ENCODE peak calls at places on chromosomes 5 and 9, in seven cellular contexts. One of them, this sample, is unnamed.

GRCh38 chr5:10619649-10620048 is 55.8 kb downstream of the ANKRD33B start:
- DNase-seq in mesendoderm: no peak
- DNase-seq in IMR-90: no peak
- DNase-seq in mesenchymal stem cell: no peak
- DNase-seq in H1: no peak
- DNase-seq in neuronal stem cell: no peak
- DNase-seq in H9: no peak
- DNase-seq in this sample: no peak

GRCh38 chr5:119353686-119354366 is 2.0 kb upstream of the TNFAIP8 start:
- DNase-seq in mesenchymal stem cell: no peak
- DNase-seq in IMR-90: no peak
- DNase-seq in H1: no peak
- DNase-seq in mesendoderm: no peak
- DNase-seq in H9: no peak
- DNase-seq in neuronal stem cell: no peak
- DNase-seq in this sample: no peak

GRCh38 chr9:6845881-6846280 is 88.1 kb downstream of the KDM4C start:
- DNase-seq in IMR-90: peak; percentile 27
- DNase-seq in neuronal stem cell: peak; percentile 15
- DNase-seq in H9: peak; percentile 49
- DNase-seq in H1: peak; percentile 9
- DNase-seq in mesendoderm: peak; percentile 81
- DNase-seq in mesenchymal stem cell: peak; percentile 35
- DNase-seq in this sample: peak; percentile 5

GRCh38 chr5:179766021-179766725 is 27.6 kb upstream of the LTC4S start:
- DNase-seq in H1: no peak
- DNase-seq in neuronal stem cell: no peak
- DNase-seq in mesendoderm: no peak
- DNase-seq in mesenchymal stem cell: peak; percentile 83
- DNase-seq in H9: no peak
- DNase-seq in IMR-90: peak; percentile 72
- DNase-seq in this sample: no peak

GRCh38 chr5:141870871-141871270 is 7.3 kb downstream of the PCDH1 start:
- DNase-seq in neuronal stem cell: no peak
- DNase-seq in H9: no peak
- DNase-seq in H1: no peak
- DNase-seq in mesenchymal stem cell: no peak
- DNase-seq in IMR-90: no peak
- DNase-seq in mesendoderm: no peak
- DNase-seq in this sample: peak; percentile 41

GRCh38 chr9:32854271-32854670 is 70.9 kb downstream of the TMEM215 start:
- DNase-seq in mesenchymal stem cell: no peak
- DNase-seq in H9: no peak
- DNase-seq in IMR-90: no peak
- DNase-seq in mesendoderm: no peak
- DNase-seq in neuronal stem cell: no peak
- DNase-seq in H1: no peak
- DNase-seq in this sample: no peak

GRCh38 chr9:78314953-78315870 is 18.3 kb downstream of the PSAT1 start:
- DNase-seq in mesendoderm: no peak
- DNase-seq in neuronal stem cell: no peak
- DNase-seq in IMR-90: peak; percentile 65
- DNase-seq in mesenchymal stem cell: no peak
- DNase-seq in H1: no peak
- DNase-seq in H9: no peak
- DNase-seq in this sample: no peak

GRCh38 chr5:154276932-154277331 is 86.4 kb downstream of the GALNT10 start:
- DNase-seq in IMR-90: peak; percentile 97
- DNase-seq in mesendoderm: no peak
- DNase-seq in mesenchymal stem cell: peak; percentile 90
- DNase-seq in H9: no peak
- DNase-seq in H1: no peak
- DNase-seq in neuronal stem cell: no peak
- DNase-seq in this sample: no peak

GRCh38 chr5:44927335-44927734 is 118.6 kb downstream of the MRPS30 start:
- DNase-seq in neuronal stem cell: no peak
- DNase-seq in IMR-90: no peak
- DNase-seq in H1: no peak
- DNase-seq in mesenchymal stem cell: no peak
- DNase-seq in H9: no peak
- DNase-seq in mesendoderm: no peak
- DNase-seq in this sample: no peak

GRCh38 chr9:114908796-114909448 is 21.5 kb downstream of the TNFSF8 start:
- DNase-seq in mesenchymal stem cell: peak; percentile 43
- DNase-seq in mesendoderm: peak; percentile 60
- DNase-seq in IMR-90: peak; percentile 63
- DNase-seq in neuronal stem cell: no peak
- DNase-seq in H9: no peak
- DNase-seq in H1: no peak
- DNase-seq in this sample: peak; percentile 55

GRCh38 chr5:4698596-4698995 is 441.5 kb upstream of the ADAMTS16 start:
- DNase-seq in H9: no peak
- DNase-seq in H1: no peak
- DNase-seq in IMR-90: no peak
- DNase-seq in mesendoderm: no peak
- DNase-seq in mesenchymal stem cell: no peak
- DNase-seq in neuronal stem cell: no peak
- DNase-seq in this sample: no peak

DNA sequence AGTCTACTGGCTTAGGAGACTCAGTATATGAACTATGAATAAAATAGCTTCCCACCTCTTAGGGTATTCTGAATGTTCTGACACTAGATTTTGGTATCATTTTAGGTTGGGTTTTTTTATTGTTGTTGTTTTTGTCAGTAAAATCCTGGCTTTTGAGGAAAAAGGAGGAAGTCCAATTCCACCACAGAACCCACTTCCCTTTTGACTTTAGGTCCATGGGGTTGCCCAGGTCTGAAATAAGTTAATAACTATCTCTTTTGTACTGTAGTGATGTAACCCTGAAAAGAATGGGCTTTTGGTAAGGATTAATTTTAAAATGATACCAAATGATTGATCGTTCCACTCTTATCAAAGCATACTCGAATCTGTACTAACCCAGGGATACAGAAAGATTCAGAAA is 29.1 kb upstream of the IL12B start:
- DNase-seq in IMR-90: no peak
- DNase-seq in mesenchymal stem cell: no peak
- DNase-seq in H1: no peak
- DNase-seq in neuronal stem cell: no peak
- DNase-seq in mesendoderm: no peak
- DNase-seq in H9: no peak
- DNase-seq in this sample: no peak
- H2AK5ac ChIP-seq in IMR-90: no peak overlapping the region
- H2AK5ac ChIP-seq in mesenchymal stem cell: no peak overlapping the region
- H2AK5ac ChIP-seq in H1: no peak overlapping the region
- H2AK5ac ChIP-seq in neuronal stem cell: no peak overlapping the region
- H2AK5ac ChIP-seq in mesendoderm: no peak overlapping the region
- H2AK5ac ChIP-seq in H9: no peak overlapping the region
- H2AK5ac ChIP-seq in this sample: no peak overlapping the region

DNA sequence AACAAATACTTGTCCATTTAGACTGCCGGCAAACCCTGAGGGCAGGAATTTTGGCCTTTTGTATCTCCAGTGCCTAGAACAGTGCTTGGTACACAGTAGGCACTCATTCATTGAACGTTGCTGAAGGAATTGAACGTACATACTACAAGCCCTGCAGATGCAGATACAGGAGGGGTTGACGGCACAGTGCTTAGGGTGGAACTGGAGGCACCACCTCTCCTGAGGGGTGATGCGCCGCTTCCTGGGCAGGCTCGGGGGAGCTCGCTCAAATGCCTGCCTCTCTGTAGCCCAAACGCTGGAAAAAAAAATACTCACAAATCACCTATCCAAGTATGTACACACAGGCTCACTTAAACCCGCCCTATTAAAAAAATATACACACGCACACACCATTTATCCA is 594 bp upstream of the COMMD10 start:
- DNase-seq in mesendoderm: peak; percentile 34
- DNase-seq in neuronal stem cell: no peak
- DNase-seq in IMR-90: peak; percentile 29
- DNase-seq in H9: no peak
- DNase-seq in H1: no peak
- DNase-seq in mesenchymal stem cell: peak; percentile 45
- DNase-seq in this sample: no peak
- H3K27ac ChIP-seq in mesendoderm: no peak overlapping the region
- H3K27ac ChIP-seq in neuronal stem cell: no peak overlapping the region
- H3K27ac ChIP-seq in IMR-90: no peak overlapping the region
- H3K27ac ChIP-seq in H9: no peak overlapping the region
- H3K27ac ChIP-seq in H1: no peak overlapping the region
- H3K27ac ChIP-seq in mesenchymal stem cell: no peak overlapping the region
- H3K27ac ChIP-seq in this sample: no peak overlapping the region

DNA sequence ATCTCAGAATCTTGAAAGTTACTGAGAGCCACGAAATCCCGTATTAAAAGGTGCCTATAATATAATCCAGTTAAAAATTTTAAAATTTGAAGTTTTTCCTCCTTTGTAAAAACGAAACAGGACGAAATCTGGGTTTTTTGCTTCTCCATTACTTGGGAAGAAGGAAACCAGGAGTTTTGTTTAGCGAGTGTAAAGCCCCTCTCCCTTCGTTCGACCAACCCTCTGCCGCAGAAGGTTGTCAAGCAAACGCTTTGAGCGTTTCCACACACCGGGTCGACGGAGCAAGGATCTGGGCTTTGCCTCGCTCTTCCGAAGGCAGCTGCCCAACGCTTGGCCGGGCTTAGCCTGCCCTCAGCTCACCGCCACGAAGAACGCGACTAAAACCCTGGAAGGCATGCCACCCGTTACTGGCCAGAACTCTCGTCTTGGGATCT is 1.6 kb upstream of the FOXE1 start:
- DNase-seq in mesendoderm: no peak
- DNase-seq in H9: no peak
- DNase-seq in mesenchymal stem cell: no peak
- DNase-seq in neuronal stem cell: peak; percentile 20
- DNase-seq in H1: no peak
- DNase-seq in IMR-90: no peak
- DNase-seq in this sample: no peak
- H2AK5ac ChIP-seq in mesendoderm: no peak overlapping the region
- H2AK5ac ChIP-seq in H9: no peak overlapping the region
- H2AK5ac ChIP-seq in mesenchymal stem cell: no peak overlapping the region
- H2AK5ac ChIP-seq in neuronal stem cell: no peak overlapping the region
- H2AK5ac ChIP-seq in H1: no peak overlapping the region
- H2AK5ac ChIP-seq in IMR-90: peak overlapping the region; percentile 12
- H2AK5ac ChIP-seq in this sample: no peak overlapping the region

DNA sequence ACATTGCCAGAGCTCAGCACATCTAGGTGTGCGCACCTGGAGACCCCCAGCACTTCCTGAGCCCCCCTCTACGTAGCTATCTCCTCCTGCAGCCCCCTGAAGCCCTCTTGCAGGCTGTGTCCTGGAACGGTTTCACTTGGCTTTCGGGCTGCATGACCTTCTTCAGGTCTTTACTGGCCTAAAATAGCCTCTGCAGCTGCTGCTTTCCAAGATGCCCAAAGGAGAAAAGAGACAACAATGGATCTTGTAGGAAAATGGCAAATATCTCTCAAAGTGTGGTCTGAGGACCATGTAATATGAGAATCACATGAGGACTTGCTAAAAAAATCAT is 6.6 kb upstream of the ERMP1 start:
- DNase-seq in mesenchymal stem cell: no peak
- DNase-seq in H1: no peak
- DNase-seq in neuronal stem cell: no peak
- DNase-seq in mesendoderm: no peak
- DNase-seq in H9: no peak
- DNase-seq in IMR-90: no peak
- DNase-seq in this sample: no peak
- H3K27ac ChIP-seq in mesenchymal stem cell: peak overlapping the region; percentile 69
- H3K27ac ChIP-seq in H1: no peak overlapping the region
- H3K27ac ChIP-seq in neuronal stem cell: no peak overlapping the region
- H3K27ac ChIP-seq in mesendoderm: no peak overlapping the region
- H3K27ac ChIP-seq in H9: no peak overlapping the region
- H3K27ac ChIP-seq in IMR-90: no peak overlapping the region
- H3K27ac ChIP-seq in this sample: no peak overlapping the region

GRCh38 chr5:133933169-133933509 is 35.3 kb downstream of the C5orf15 start:
- DNase-seq in mesenchymal stem cell: no peak
- DNase-seq in H1: no peak
- DNase-seq in neuronal stem cell: no peak
- DNase-seq in H9: no peak
- DNase-seq in IMR-90: peak; percentile 11
- DNase-seq in mesendoderm: no peak
- DNase-seq in this sample: no peak
- H2AK5ac ChIP-seq in mesenchymal stem cell: no peak overlapping the region
- H2AK5ac ChIP-seq in H1: no peak overlapping the region
- H2AK5ac ChIP-seq in neuronal stem cell: no peak overlapping the region
- H2AK5ac ChIP-seq in H9: no peak overlapping the region
- H2AK5ac ChIP-seq in IMR-90: no peak overlapping the region
- H2AK5ac ChIP-seq in mesendoderm: no peak overlapping the region
- H2AK5ac ChIP-seq in this sample: no peak overlapping the region

GRCh38 chr9:129407905-129408452 is 212.9 kb downstream of the C9orf50 start:
- DNase-seq in mesendoderm: no peak
- DNase-seq in mesenchymal stem cell: no peak
- DNase-seq in neuronal stem cell: no peak
- DNase-seq in H9: no peak
- DNase-seq in H1: no peak
- DNase-seq in IMR-90: no peak
- DNase-seq in this sample: no peak
- H3K27ac ChIP-seq in mesendoderm: no peak overlapping the region
- H3K27ac ChIP-seq in mesenchymal stem cell: no peak overlapping the region
- H3K27ac ChIP-seq in neuronal stem cell: no peak overlapping the region
- H3K27ac ChIP-seq in H9: no peak overlapping the region
- H3K27ac ChIP-seq in H1: no peak overlapping the region
- H3K27ac ChIP-seq in IMR-90: no peak overlapping the region
- H3K27ac ChIP-seq in this sample: no peak overlapping the region

GRCh38 chr5:29796018-29796417 is 1397.5 kb upstream of the CDH6 start:
- DNase-seq in neuronal stem cell: no peak
- DNase-seq in H1: no peak
- DNase-seq in H9: peak; percentile 27
- DNase-seq in mesenchymal stem cell: no peak
- DNase-seq in mesendoderm: peak; percentile 76
- DNase-seq in IMR-90: no peak
- DNase-seq in this sample: no peak
- H2AK5ac ChIP-seq in neuronal stem cell: no peak overlapping the region
- H2AK5ac ChIP-seq in H1: no peak overlapping the region
- H2AK5ac ChIP-seq in H9: no peak overlapping the region
- H2AK5ac ChIP-seq in mesenchymal stem cell: no peak overlapping the region
- H2AK5ac ChIP-seq in mesendoderm: no peak overlapping the region
- H2AK5ac ChIP-seq in IMR-90: no peak overlapping the region
- H2AK5ac ChIP-seq in this sample: no peak overlapping the region

DNA sequence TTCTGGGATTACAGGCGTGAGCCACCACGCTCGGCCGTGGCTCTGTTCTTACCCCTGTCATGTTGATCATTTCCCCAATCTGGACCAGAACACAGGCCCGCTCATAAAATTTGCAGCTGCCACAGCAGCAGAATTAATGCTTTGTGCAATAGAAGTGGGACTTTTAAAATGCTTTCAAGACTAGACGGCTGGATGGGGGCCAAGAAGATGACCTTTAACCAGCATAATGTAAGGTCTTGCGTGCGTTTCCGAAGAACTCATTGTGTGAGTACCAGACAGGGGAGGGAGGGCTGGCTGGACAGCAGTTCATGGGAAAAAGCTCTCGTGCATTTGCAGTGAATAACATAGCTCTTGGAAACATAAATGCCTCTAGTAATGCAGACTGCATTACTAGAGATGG is 3.5 kb upstream of the WDR38 start:
- DNase-seq in IMR-90: peak; percentile 82
- DNase-seq in H9: no peak
- DNase-seq in mesenchymal stem cell: peak; percentile 88
- DNase-seq in H1: no peak
- DNase-seq in mesendoderm: no peak
- DNase-seq in neuronal stem cell: no peak
- DNase-seq in this sample: no peak
- H3K27ac ChIP-seq in IMR-90: no peak overlapping the region
- H3K27ac ChIP-seq in H9: no peak overlapping the region
- H3K27ac ChIP-seq in mesenchymal stem cell: no peak overlapping the region
- H3K27ac ChIP-seq in H1: no peak overlapping the region
- H3K27ac ChIP-seq in mesendoderm: no peak overlapping the region
- H3K27ac ChIP-seq in neuronal stem cell: no peak overlapping the region
- H3K27ac ChIP-seq in this sample: peak overlapping the region; percentile 63

This sample was measured in trophoblast cell.